ENCODE peak calls at places on chromosomes 3 and 15, in five cellular contexts. Q, K, B, C and M are unnamed samples.

GRCh38 chr3:33789183-33789954 is 9.1 kb upstream of the PDCD6IP start:
- DNase-seq in Q (no peak), C (no peak), K (no peak), B (no peak), M (no peak)

GRCh38 chr3:146020969-146021368 is 140.0 kb downstream of the PLOD2 start:
- DNase-seq in K (no peak), Q (no peak), B (no peak), C (no peak), M (no peak)

GRCh38 chr3:127822166-127822835 is at the start of gene MGLL:
- DNase-seq in C (no peak), Q (no peak), B (no peak), K (peak), M (no peak)

GRCh38 chr3:13008114-13008995 is 64.9 kb downstream of the IQSEC1 start:
- DNase-seq in C (no peak), Q (no peak), K (peak), B (no peak), M (no peak)

GRCh38 chr15:74506515-74506840 is 34.5 kb upstream of the ARID3B start:
- DNase-seq in B (no peak), C (no peak), K (no peak), Q (no peak), M (no peak)

GRCh38 chr3:117355566-117355965 is 646.0 kb downstream of the TUSC7 start:
- DNase-seq in C (peak), Q (no peak), B (no peak), K (peak), M (no peak)

GRCh38 chr15:63735449-63735848 is 98.3 kb downstream of the HERC1 start:
- DNase-seq in C (no peak), B (no peak), K (no peak), Q (no peak), M (no peak)

GRCh38 chr3:82143661-82144405 is 382.4 kb upstream of the GBE1 start:
- DNase-seq in B (no peak), Q (no peak), C (no peak), K (no peak), M (no peak)

GRCh38 chr15:89575656-89576416 is 567 bp downstream of the TICRR start:
- DNase-seq in K (peak), B (peak), Q (no peak), C (no peak), M (no peak)

GRCh38 chr3:167936010-167936409 is 159.7 kb downstream of the GOLIM4 start:
- DNase-seq in B (no peak), Q (no peak), K (no peak), C (no peak), M (no peak)

GRCh38 chr3:52052831-52053306 is 3.5 kb downstream of the DUSP7 start:
- DNase-seq in Q (peak), B (peak), C (peak), K (peak), M (peak)

GRCh38 chr3:148319161-148319915 is 378.4 kb upstream of the AGTR1 start:
- DNase-seq in B (no peak), Q (no peak), K (no peak), C (no peak), M (no peak)

GRCh38 chr3:58058654-58059263 is 50.5 kb downstream of the FLNB start:
- DNase-seq in Q (no peak), B (no peak), C (no peak), K (peak), M (no peak)